ENCODE peak calls at places on chromosome 5, in ten cellular contexts. One of them, this sample, is unnamed.

GRCh38 chr5:73921746-73922145 is 295.8 kb downstream of the ARHGEF28 start:
- DNase-seq in SK-N-SH: no peak
- DNase-seq in mucosa of descending colon: no peak
- DNase-seq in activated CD8-positive, alpha-beta T cell treated with anti-CD3 and anti-CD28 coated beads for 36 hours: no peak
- DNase-seq in stimulated activated CD8-positive, alpha-beta memory T cell treated with anti-CD3 and anti-CD28 coated beads, Interleukin-4, amount 100 ng/mL, for 1 hour: no peak
- DNase-seq in psoas muscle: no peak
- DNase-seq in T-helper 17 cell: no peak
- DNase-seq in T-helper 2 cell: no peak
- DNase-seq in T-cell: no peak
- DNase-seq in endodermal cell: no peak
- DNase-seq in this sample: no peak

GRCh38 chr5:52999357-52999949 is 10.3 kb downstream of the ITGA2 start:
- DNase-seq in psoas muscle: no peak
- DNase-seq in endodermal cell: no peak
- DNase-seq in stimulated activated CD8-positive, alpha-beta memory T cell treated with anti-CD3 and anti-CD28 coated beads, Interleukin-4, amount 100 ng/mL, for 1 hour: no peak
- DNase-seq in T-helper 2 cell: no peak
- DNase-seq in SK-N-SH: no peak
- DNase-seq in mucosa of descending colon: no peak
- DNase-seq in activated CD8-positive, alpha-beta T cell treated with anti-CD3 and anti-CD28 coated beads for 36 hours: no peak
- DNase-seq in T-cell: no peak
- DNase-seq in T-helper 17 cell: no peak
- DNase-seq in this sample: no peak

GRCh38 chr5:8114597-8115266 is 245.8 kb downstream of the MTRR start:
- DNase-seq in SK-N-SH: no peak
- DNase-seq in T-cell: no peak
- DNase-seq in T-helper 2 cell: no peak
- DNase-seq in activated CD8-positive, alpha-beta T cell treated with anti-CD3 and anti-CD28 coated beads for 36 hours: no peak
- DNase-seq in T-helper 17 cell: no peak
- DNase-seq in stimulated activated CD8-positive, alpha-beta memory T cell treated with anti-CD3 and anti-CD28 coated beads, Interleukin-4, amount 100 ng/mL, for 1 hour: no peak
- DNase-seq in mucosa of descending colon: no peak
- DNase-seq in psoas muscle: no peak
- DNase-seq in endodermal cell: peak; percentile 72
- DNase-seq in this sample: no peak

GRCh38 chr5:108259306-108259705 is 122.6 kb downstream of the FBXL17 start:
- DNase-seq in T-helper 17 cell: no peak
- DNase-seq in activated CD8-positive, alpha-beta T cell treated with anti-CD3 and anti-CD28 coated beads for 36 hours: no peak
- DNase-seq in psoas muscle: no peak
- DNase-seq in T-helper 2 cell: no peak
- DNase-seq in T-cell: no peak
- DNase-seq in SK-N-SH: no peak
- DNase-seq in endodermal cell: no peak
- DNase-seq in stimulated activated CD8-positive, alpha-beta memory T cell treated with anti-CD3 and anti-CD28 coated beads, Interleukin-4, amount 100 ng/mL, for 1 hour: no peak
- DNase-seq in mucosa of descending colon: no peak
- DNase-seq in this sample: no peak

GRCh38 chr5:1438871-1439270 is 6.4 kb downstream of the SLC6A3 start:
- DNase-seq in activated CD8-positive, alpha-beta T cell treated with anti-CD3 and anti-CD28 coated beads for 36 hours: no peak
- DNase-seq in T-cell: no peak
- DNase-seq in mucosa of descending colon: no peak
- DNase-seq in endodermal cell: peak; percentile 35
- DNase-seq in psoas muscle: no peak
- DNase-seq in T-helper 2 cell: no peak
- DNase-seq in T-helper 17 cell: no peak
- DNase-seq in stimulated activated CD8-positive, alpha-beta memory T cell treated with anti-CD3 and anti-CD28 coated beads, Interleukin-4, amount 100 ng/mL, for 1 hour: no peak
- DNase-seq in SK-N-SH: peak; percentile 12
- DNase-seq in this sample: no peak

GRCh38 chr5:64838376-64838775 is 69.6 kb downstream of the CWC27 start:
- DNase-seq in activated CD8-positive, alpha-beta T cell treated with anti-CD3 and anti-CD28 coated beads for 36 hours: no peak
- DNase-seq in SK-N-SH: no peak
- DNase-seq in psoas muscle: no peak
- DNase-seq in T-helper 2 cell: no peak
- DNase-seq in mucosa of descending colon: no peak
- DNase-seq in T-helper 17 cell: no peak
- DNase-seq in T-cell: no peak
- DNase-seq in stimulated activated CD8-positive, alpha-beta memory T cell treated with anti-CD3 and anti-CD28 coated beads, Interleukin-4, amount 100 ng/mL, for 1 hour: no peak
- DNase-seq in endodermal cell: no peak
- DNase-seq in this sample: no peak

GRCh38 chr5:57277085-57277484 is 103.2 kb downstream of the GPBP1 start:
- DNase-seq in T-helper 2 cell: no peak
- DNase-seq in SK-N-SH: peak; percentile 8
- DNase-seq in mucosa of descending colon: no peak
- DNase-seq in activated CD8-positive, alpha-beta T cell treated with anti-CD3 and anti-CD28 coated beads for 36 hours: no peak
- DNase-seq in T-cell: no peak
- DNase-seq in stimulated activated CD8-positive, alpha-beta memory T cell treated with anti-CD3 and anti-CD28 coated beads, Interleukin-4, amount 100 ng/mL, for 1 hour: no peak
- DNase-seq in psoas muscle: no peak
- DNase-seq in T-helper 17 cell: no peak
- DNase-seq in endodermal cell: no peak
- DNase-seq in this sample: peak; percentile 36

GRCh38 chr5:66850354-66851075 is 254.3 kb downstream of the MAST4 start:
- DNase-seq in T-cell: no peak
- DNase-seq in mucosa of descending colon: no peak
- DNase-seq in psoas muscle: no peak
- DNase-seq in T-helper 17 cell: no peak
- DNase-seq in activated CD8-positive, alpha-beta T cell treated with anti-CD3 and anti-CD28 coated beads for 36 hours: no peak
- DNase-seq in stimulated activated CD8-positive, alpha-beta memory T cell treated with anti-CD3 and anti-CD28 coated beads, Interleukin-4, amount 100 ng/mL, for 1 hour: no peak
- DNase-seq in T-helper 2 cell: no peak
- DNase-seq in endodermal cell: no peak
- DNase-seq in SK-N-SH: no peak
- DNase-seq in this sample: no peak

GRCh38 chr5:75640395-75640794 is 29.1 kb downstream of the ANKDD1B start:
- DNase-seq in SK-N-SH: no peak
- DNase-seq in activated CD8-positive, alpha-beta T cell treated with anti-CD3 and anti-CD28 coated beads for 36 hours: no peak
- DNase-seq in stimulated activated CD8-positive, alpha-beta memory T cell treated with anti-CD3 and anti-CD28 coated beads, Interleukin-4, amount 100 ng/mL, for 1 hour: no peak
- DNase-seq in T-helper 2 cell: no peak
- DNase-seq in T-helper 17 cell: no peak
- DNase-seq in T-cell: no peak
- DNase-seq in mucosa of descending colon: no peak
- DNase-seq in endodermal cell: no peak
- DNase-seq in psoas muscle: no peak
- DNase-seq in this sample: no peak

GRCh38 chr5:109003928-109004327 is 256.2 kb downstream of the FER start:
- DNase-seq in psoas muscle: no peak
- DNase-seq in endodermal cell: no peak
- DNase-seq in T-cell: no peak
- DNase-seq in T-helper 17 cell: no peak
- DNase-seq in T-helper 2 cell: no peak
- DNase-seq in stimulated activated CD8-positive, alpha-beta memory T cell treated with anti-CD3 and anti-CD28 coated beads, Interleukin-4, amount 100 ng/mL, for 1 hour: no peak
- DNase-seq in mucosa of descending colon: no peak
- DNase-seq in SK-N-SH: no peak
- DNase-seq in activated CD8-positive, alpha-beta T cell treated with anti-CD3 and anti-CD28 coated beads for 36 hours: no peak
- DNase-seq in this sample: no peak

GRCh38 chr5:52799358-52799982 is 11.8 kb downstream of the ITGA1 start:
- DNase-seq in mucosa of descending colon: peak; percentile 56
- DNase-seq in T-cell: no peak
- DNase-seq in SK-N-SH: peak; percentile 23
- DNase-seq in activated CD8-positive, alpha-beta T cell treated with anti-CD3 and anti-CD28 coated beads for 36 hours: peak; percentile 52
- DNase-seq in endodermal cell: peak; percentile 85
- DNase-seq in psoas muscle: peak; percentile 51
- DNase-seq in T-helper 2 cell: no peak
- DNase-seq in stimulated activated CD8-positive, alpha-beta memory T cell treated with anti-CD3 and anti-CD28 coated beads, Interleukin-4, amount 100 ng/mL, for 1 hour: peak; percentile 9
- DNase-seq in T-helper 17 cell: no peak
- DNase-seq in this sample: no peak

GRCh38 chr5:16666861-16667481 is 50.2 kb upstream of the RETREG1 start:
- DNase-seq in psoas muscle: no peak
- DNase-seq in T-cell: no peak
- DNase-seq in activated CD8-positive, alpha-beta T cell treated with anti-CD3 and anti-CD28 coated beads for 36 hours: peak; percentile 51
- DNase-seq in endodermal cell: peak; percentile 61
- DNase-seq in T-helper 17 cell: no peak
- DNase-seq in stimulated activated CD8-positive, alpha-beta memory T cell treated with anti-CD3 and anti-CD28 coated beads, Interleukin-4, amount 100 ng/mL, for 1 hour: no peak
- DNase-seq in mucosa of descending colon: no peak
- DNase-seq in T-helper 2 cell: no peak
- DNase-seq in SK-N-SH: peak; percentile 64
- DNase-seq in this sample: no peak

GRCh38 chr5:95884021-95884333 is 61.5 kb upstream of the GLRX start:
- DNase-seq in T-helper 17 cell: no peak
- DNase-seq in T-cell: no peak
- DNase-seq in stimulated activated CD8-positive, alpha-beta memory T cell treated with anti-CD3 and anti-CD28 coated beads, Interleukin-4, amount 100 ng/mL, for 1 hour: no peak
- DNase-seq in psoas muscle: no peak
- DNase-seq in activated CD8-positive, alpha-beta T cell treated with anti-CD3 and anti-CD28 coated beads for 36 hours: no peak
- DNase-seq in endodermal cell: no peak
- DNase-seq in mucosa of descending colon: no peak
- DNase-seq in T-helper 2 cell: no peak
- DNase-seq in SK-N-SH: no peak
- DNase-seq in this sample: no peak

GRCh38 chr5:181190711-181191525 is 14.1 kb downstream of the TRIM7 start:
- DNase-seq in mucosa of descending colon: peak; percentile 76
- DNase-seq in T-helper 17 cell: no peak
- DNase-seq in activated CD8-positive, alpha-beta T cell treated with anti-CD3 and anti-CD28 coated beads for 36 hours: peak; percentile 62
- DNase-seq in psoas muscle: no peak
- DNase-seq in SK-N-SH: peak; percentile 65
- DNase-seq in endodermal cell: peak; percentile 74
- DNase-seq in stimulated activated CD8-positive, alpha-beta memory T cell treated with anti-CD3 and anti-CD28 coated beads, Interleukin-4, amount 100 ng/mL, for 1 hour: no peak
- DNase-seq in T-cell: no peak
- DNase-seq in T-helper 2 cell: peak; percentile 25
- DNase-seq in this sample: peak; percentile 77

GRCh38 chr5:24535646-24536045 is 109.1 kb downstream of the CDH10 start:
- DNase-seq in T-helper 17 cell: no peak
- DNase-seq in SK-N-SH: no peak
- DNase-seq in endodermal cell: no peak
- DNase-seq in stimulated activated CD8-positive, alpha-beta memory T cell treated with anti-CD3 and anti-CD28 coated beads, Interleukin-4, amount 100 ng/mL, for 1 hour: no peak
- DNase-seq in T-cell: no peak
- DNase-seq in psoas muscle: no peak
- DNase-seq in activated CD8-positive, alpha-beta T cell treated with anti-CD3 and anti-CD28 coated beads for 36 hours: no peak
- DNase-seq in mucosa of descending colon: no peak
- DNase-seq in T-helper 2 cell: no peak
- DNase-seq in this sample: no peak

GRCh38 chr5:78961743-78962142 is 23.4 kb downstream of the ARSB start:
- DNase-seq in T-helper 17 cell: no peak
- DNase-seq in SK-N-SH: no peak
- DNase-seq in mucosa of descending colon: no peak
- DNase-seq in activated CD8-positive, alpha-beta T cell treated with anti-CD3 and anti-CD28 coated beads for 36 hours: no peak
- DNase-seq in endodermal cell: no peak
- DNase-seq in T-cell: no peak
- DNase-seq in psoas muscle: no peak
- DNase-seq in stimulated activated CD8-positive, alpha-beta memory T cell treated with anti-CD3 and anti-CD28 coated beads, Interleukin-4, amount 100 ng/mL, for 1 hour: no peak
- DNase-seq in T-helper 2 cell: no peak
- DNase-seq in this sample: no peak

GRCh38 chr5:139243425-139243965 is 45.3 kb upstream of the SIL1 start:
- DNase-seq in T-helper 2 cell: no peak
- DNase-seq in mucosa of descending colon: no peak
- DNase-seq in activated CD8-positive, alpha-beta T cell treated with anti-CD3 and anti-CD28 coated beads for 36 hours: no peak
- DNase-seq in SK-N-SH: no peak
- DNase-seq in stimulated activated CD8-positive, alpha-beta memory T cell treated with anti-CD3 and anti-CD28 coated beads, Interleukin-4, amount 100 ng/mL, for 1 hour: no peak
- DNase-seq in endodermal cell: no peak
- DNase-seq in T-cell: no peak
- DNase-seq in T-helper 17 cell: no peak
- DNase-seq in psoas muscle: no peak
- DNase-seq in this sample: no peak

GRCh38 chr5:129406440-129406839 is 53.7 kb upstream of the ADAMTS19 start:
- DNase-seq in psoas muscle: no peak
- DNase-seq in mucosa of descending colon: no peak
- DNase-seq in endodermal cell: no peak
- DNase-seq in T-helper 17 cell: no peak
- DNase-seq in T-cell: no peak
- DNase-seq in T-helper 2 cell: no peak
- DNase-seq in stimulated activated CD8-positive, alpha-beta memory T cell treated with anti-CD3 and anti-CD28 coated beads, Interleukin-4, amount 100 ng/mL, for 1 hour: no peak
- DNase-seq in activated CD8-positive, alpha-beta T cell treated with anti-CD3 and anti-CD28 coated beads for 36 hours: no peak
- DNase-seq in SK-N-SH: no peak
- DNase-seq in this sample: no peak

GRCh38 chr5:175873090-175873454 is 1.7 kb downstream of the CPLX2 start:
- DNase-seq in T-helper 17 cell: no peak
- DNase-seq in mucosa of descending colon: no peak
- DNase-seq in endodermal cell: peak; percentile 90
- DNase-seq in T-cell: no peak
- DNase-seq in T-helper 2 cell: no peak
- DNase-seq in psoas muscle: no peak
- DNase-seq in SK-N-SH: peak; percentile 89
- DNase-seq in stimulated activated CD8-positive, alpha-beta memory T cell treated with anti-CD3 and anti-CD28 coated beads, Interleukin-4, amount 100 ng/mL, for 1 hour: no peak
- DNase-seq in activated CD8-positive, alpha-beta T cell treated with anti-CD3 and anti-CD28 coated beads for 36 hours: peak; percentile 18
- DNase-seq in this sample: no peak

GRCh38 chr5:90287031-90287430 is 122.5 kb downstream of the CETN3 start:
- DNase-seq in mucosa of descending colon: no peak
- DNase-seq in T-cell: no peak
- DNase-seq in psoas muscle: no peak
- DNase-seq in SK-N-SH: no peak
- DNase-seq in endodermal cell: no peak
- DNase-seq in activated CD8-positive, alpha-beta T cell treated with anti-CD3 and anti-CD28 coated beads for 36 hours: no peak
- DNase-seq in T-helper 17 cell: no peak
- DNase-seq in stimulated activated CD8-positive, alpha-beta memory T cell treated with anti-CD3 and anti-CD28 coated beads, Interleukin-4, amount 100 ng/mL, for 1 hour: no peak
- DNase-seq in T-helper 2 cell: no peak
- DNase-seq in this sample: no peak

GRCh38 chr5:144276034-144276822 is 105.6 kb downstream of the KCTD16 start:
- DNase-seq in T-helper 17 cell: no peak
- DNase-seq in endodermal cell: no peak
- DNase-seq in T-cell: no peak
- DNase-seq in T-helper 2 cell: no peak
- DNase-seq in stimulated activated CD8-positive, alpha-beta memory T cell treated with anti-CD3 and anti-CD28 coated beads, Interleukin-4, amount 100 ng/mL, for 1 hour: no peak
- DNase-seq in activated CD8-positive, alpha-beta T cell treated with anti-CD3 and anti-CD28 coated beads for 36 hours: no peak
- DNase-seq in psoas muscle: no peak
- DNase-seq in mucosa of descending colon: no peak
- DNase-seq in SK-N-SH: no peak
- DNase-seq in this sample: no peak

GRCh38 chr5:156595132-156595787 is 254.8 kb upstream of the PPP1R2B start:
- DNase-seq in psoas muscle: peak; percentile 55
- DNase-seq in SK-N-SH: no peak
- DNase-seq in activated CD8-positive, alpha-beta T cell treated with anti-CD3 and anti-CD28 coated beads for 36 hours: no peak
- DNase-seq in endodermal cell: no peak
- DNase-seq in T-cell: no peak
- DNase-seq in T-helper 17 cell: no peak
- DNase-seq in mucosa of descending colon: no peak
- DNase-seq in T-helper 2 cell: no peak
- DNase-seq in stimulated activated CD8-positive, alpha-beta memory T cell treated with anti-CD3 and anti-CD28 coated beads, Interleukin-4, amount 100 ng/mL, for 1 hour: no peak
- DNase-seq in this sample: no peak

GRCh38 chr5:60960591-60960990 is 15.6 kb downstream of the NDUFAF2 start:
- DNase-seq in T-helper 17 cell: no peak
- DNase-seq in endodermal cell: no peak
- DNase-seq in mucosa of descending colon: no peak
- DNase-seq in SK-N-SH: peak; percentile 23
- DNase-seq in activated CD8-positive, alpha-beta T cell treated with anti-CD3 and anti-CD28 coated beads for 36 hours: peak; percentile 20
- DNase-seq in T-cell: no peak
- DNase-seq in stimulated activated CD8-positive, alpha-beta memory T cell treated with anti-CD3 and anti-CD28 coated beads, Interleukin-4, amount 100 ng/mL, for 1 hour: no peak
- DNase-seq in psoas muscle: no peak
- DNase-seq in T-helper 2 cell: no peak
- DNase-seq in this sample: peak; percentile 31

This sample was measured in OCI-LY7.